ENCODE peak calls at places on chromosomes 1 and 21, in six cellular contexts. One of them, this sample, is unnamed.

GRCh38 chr1:170604889-170605288 is 59.0 kb upstream of the PRRX1 start:
- DNase-seq in upper lobe of right lung: no peak
- DNase-seq in naive thymus-derived CD4-positive, alpha-beta T cell: no peak
- DNase-seq in breast epithelium: no peak
- DNase-seq in cardiac muscle cell: no peak
- DNase-seq in IMR-90: no peak
- DNase-seq in this sample: no peak

GRCh38 chr1:229043111-229043510 is 227.8 kb upstream of the RAB4A start:
- DNase-seq in upper lobe of right lung: no peak
- DNase-seq in breast epithelium: no peak
- DNase-seq in naive thymus-derived CD4-positive, alpha-beta T cell: no peak
- DNase-seq in IMR-90: no peak
- DNase-seq in cardiac muscle cell: no peak
- DNase-seq in this sample: no peak

GRCh38 chr1:21520899-21521716 is 11.9 kb downstream of the ALPL start:
- DNase-seq in naive thymus-derived CD4-positive, alpha-beta T cell: no peak
- DNase-seq in cardiac muscle cell: no peak
- DNase-seq in upper lobe of right lung: no peak
- DNase-seq in IMR-90: peak
- DNase-seq in breast epithelium: no peak
- DNase-seq in this sample: peak

GRCh38 chr1:55474168-55474786 is 259.1 kb upstream of the USP24 start:
- DNase-seq in breast epithelium: no peak
- DNase-seq in upper lobe of right lung: no peak
- DNase-seq in naive thymus-derived CD4-positive, alpha-beta T cell: no peak
- DNase-seq in IMR-90: peak
- DNase-seq in cardiac muscle cell: peak
- DNase-seq in this sample: no peak

GRCh38 chr1:183255073-183255472 is 69.0 kb downstream of the LAMC2 start:
- DNase-seq in upper lobe of right lung: no peak
- DNase-seq in cardiac muscle cell: no peak
- DNase-seq in IMR-90: no peak
- DNase-seq in breast epithelium: no peak
- DNase-seq in naive thymus-derived CD4-positive, alpha-beta T cell: no peak
- DNase-seq in this sample: no peak

GRCh38 chr1:91779603-91780021 is 106.3 kb downstream of the TGFBR3 start:
- DNase-seq in cardiac muscle cell: no peak
- DNase-seq in upper lobe of right lung: no peak
- DNase-seq in IMR-90: no peak
- DNase-seq in naive thymus-derived CD4-positive, alpha-beta T cell: no peak
- DNase-seq in breast epithelium: no peak
- DNase-seq in this sample: no peak

GRCh38 chr21:28160378-28160777 is 832.3 kb downstream of the LTN1 start:
- DNase-seq in IMR-90: no peak
- DNase-seq in cardiac muscle cell: peak
- DNase-seq in naive thymus-derived CD4-positive, alpha-beta T cell: no peak
- DNase-seq in upper lobe of right lung: no peak
- DNase-seq in breast epithelium: no peak
- DNase-seq in this sample: no peak

GRCh38 chr21:45330851-45331261 is 43.2 kb upstream of the POFUT2 start:
- DNase-seq in naive thymus-derived CD4-positive, alpha-beta T cell: no peak
- DNase-seq in IMR-90: no peak
- DNase-seq in cardiac muscle cell: no peak
- DNase-seq in upper lobe of right lung: peak
- DNase-seq in breast epithelium: no peak
- DNase-seq in this sample: no peak

GRCh38 chr1:165053273-165053835 is 303.2 kb downstream of the LMX1A start:
- DNase-seq in upper lobe of right lung: no peak
- DNase-seq in IMR-90: no peak
- DNase-seq in cardiac muscle cell: no peak
- DNase-seq in naive thymus-derived CD4-positive, alpha-beta T cell: no peak
- DNase-seq in breast epithelium: no peak
- DNase-seq in this sample: no peak

GRCh38 chr1:201408176-201408814 is 9.2 kb upstream of the LAD1 start:
- DNase-seq in breast epithelium: peak
- DNase-seq in naive thymus-derived CD4-positive, alpha-beta T cell: peak
- DNase-seq in cardiac muscle cell: peak
- DNase-seq in IMR-90: peak
- DNase-seq in upper lobe of right lung: peak
- DNase-seq in this sample: peak

GRCh38 chr1:156155760-156156495 is 2.5 kb downstream of the SEMA4A start:
- DNase-seq in IMR-90: no peak
- DNase-seq in upper lobe of right lung: no peak
- DNase-seq in naive thymus-derived CD4-positive, alpha-beta T cell: no peak
- DNase-seq in cardiac muscle cell: no peak
- DNase-seq in breast epithelium: no peak
- DNase-seq in this sample: no peak

GRCh38 chr1:40270152-40270834 is 12.3 kb downstream of the ZMPSTE24 start:
- DNase-seq in naive thymus-derived CD4-positive, alpha-beta T cell: no peak
- DNase-seq in breast epithelium: no peak
- DNase-seq in upper lobe of right lung: no peak
- DNase-seq in cardiac muscle cell: peak
- DNase-seq in IMR-90: peak
- DNase-seq in this sample: no peak

GRCh38 chr1:201649776-201650607 is 111.1 kb downstream of the NAV1 start:
- DNase-seq in breast epithelium: peak
- DNase-seq in cardiac muscle cell: peak
- DNase-seq in naive thymus-derived CD4-positive, alpha-beta T cell: no peak
- DNase-seq in IMR-90: peak
- DNase-seq in upper lobe of right lung: peak
- DNase-seq in this sample: no peak

GRCh38 chr1:21379571-21379970 is 60.4 kb upstream of the NBPF3 start:
- DNase-seq in upper lobe of right lung: no peak
- DNase-seq in naive thymus-derived CD4-positive, alpha-beta T cell: no peak
- DNase-seq in breast epithelium: no peak
- DNase-seq in cardiac muscle cell: no peak
- DNase-seq in IMR-90: no peak
- DNase-seq in this sample: no peak

GRCh38 chr1:157992813-157993178 is 649 bp upstream of the KIRREL1 start:
- DNase-seq in upper lobe of right lung: no peak
- DNase-seq in cardiac muscle cell: no peak
- DNase-seq in naive thymus-derived CD4-positive, alpha-beta T cell: no peak
- DNase-seq in breast epithelium: no peak
- DNase-seq in IMR-90: no peak
- DNase-seq in this sample: no peak

GRCh38 chr21:34534522-34534921 is 22.5 kb upstream of the KCNE1 start:
- DNase-seq in upper lobe of right lung: no peak
- DNase-seq in breast epithelium: no peak
- DNase-seq in cardiac muscle cell: peak
- DNase-seq in naive thymus-derived CD4-positive, alpha-beta T cell: no peak
- DNase-seq in IMR-90: no peak
- DNase-seq in this sample: no peak

GRCh38 chr1:207084701-207085180 is 3.9 kb upstream of the C4BPB start:
- DNase-seq in IMR-90: peak
- DNase-seq in breast epithelium: no peak
- DNase-seq in cardiac muscle cell: peak
- DNase-seq in naive thymus-derived CD4-positive, alpha-beta T cell: peak
- DNase-seq in upper lobe of right lung: no peak
- DNase-seq in this sample: no peak

GRCh38 chr1:235532350-235532749 is 28.1 kb upstream of the B3GALNT2 start:
- DNase-seq in cardiac muscle cell: peak
- DNase-seq in naive thymus-derived CD4-positive, alpha-beta T cell: no peak
- DNase-seq in upper lobe of right lung: no peak
- DNase-seq in breast epithelium: no peak
- DNase-seq in IMR-90: peak
- DNase-seq in this sample: no peak

GRCh38 chr1:31734582-31735107 is 29.5 kb downstream of the ADGRB2 start:
- DNase-seq in IMR-90: peak
- DNase-seq in cardiac muscle cell: no peak
- DNase-seq in breast epithelium: no peak
- DNase-seq in naive thymus-derived CD4-positive, alpha-beta T cell: no peak
- DNase-seq in upper lobe of right lung: no peak
- DNase-seq in this sample: no peak

GRCh38 chr1:87683557-87683956 is 354.9 kb downstream of the LMO4 start:
- DNase-seq in cardiac muscle cell: no peak
- DNase-seq in upper lobe of right lung: no peak
- DNase-seq in breast epithelium: no peak
- DNase-seq in naive thymus-derived CD4-positive, alpha-beta T cell: no peak
- DNase-seq in IMR-90: no peak
- DNase-seq in this sample: no peak

GRCh38 chr1:115669002-115669673 is 27.4 kb downstream of the VANGL1 start:
- DNase-seq in upper lobe of right lung: no peak
- DNase-seq in breast epithelium: no peak
- DNase-seq in IMR-90: peak
- DNase-seq in cardiac muscle cell: peak
- DNase-seq in naive thymus-derived CD4-positive, alpha-beta T cell: no peak
- DNase-seq in this sample: no peak

GRCh38 chr21:17775431-17776126 is 43.6 kb downstream of the C21orf91 start:
- DNase-seq in upper lobe of right lung: no peak
- DNase-seq in breast epithelium: no peak
- DNase-seq in naive thymus-derived CD4-positive, alpha-beta T cell: peak
- DNase-seq in IMR-90: no peak
- DNase-seq in cardiac muscle cell: no peak
- DNase-seq in this sample: peak

GRCh38 chr1:87370519-87370918 is 41.8 kb downstream of the LMO4 start:
- DNase-seq in cardiac muscle cell: peak
- DNase-seq in naive thymus-derived CD4-positive, alpha-beta T cell: no peak
- DNase-seq in upper lobe of right lung: no peak
- DNase-seq in breast epithelium: no peak
- DNase-seq in IMR-90: no peak
- DNase-seq in this sample: no peak

GRCh38 chr1:66402194-66402593 is 131.8 kb upstream of the SGIP1 start:
- DNase-seq in IMR-90: no peak
- DNase-seq in naive thymus-derived CD4-positive, alpha-beta T cell: no peak
- DNase-seq in breast epithelium: no peak
- DNase-seq in cardiac muscle cell: peak
- DNase-seq in upper lobe of right lung: no peak
- DNase-seq in this sample: peak

GRCh38 chr1:43039228-43040055 is 80.8 kb upstream of the SLC2A1 start:
- DNase-seq in IMR-90: no peak
- DNase-seq in breast epithelium: no peak
- DNase-seq in naive thymus-derived CD4-positive, alpha-beta T cell: no peak
- DNase-seq in cardiac muscle cell: no peak
- DNase-seq in upper lobe of right lung: no peak
- DNase-seq in this sample: no peak

GRCh38 chr1:19476440-19477190 is 8.7 kb downstream of the CAPZB start:
- DNase-seq in cardiac muscle cell: peak
- DNase-seq in naive thymus-derived CD4-positive, alpha-beta T cell: no peak
- DNase-seq in upper lobe of right lung: no peak
- DNase-seq in breast epithelium: no peak
- DNase-seq in IMR-90: peak
- DNase-seq in this sample: peak

GRCh38 chr21:15775981-15776380 is 46.2 kb downstream of the USP25 start:
- DNase-seq in breast epithelium: no peak
- DNase-seq in naive thymus-derived CD4-positive, alpha-beta T cell: no peak
- DNase-seq in IMR-90: peak
- DNase-seq in cardiac muscle cell: peak
- DNase-seq in upper lobe of right lung: no peak
- DNase-seq in this sample: no peak

GRCh38 chr1:110069302-110070281 is 880 bp downstream of the ALX3 start:
- DNase-seq in IMR-90: no peak
- DNase-seq in breast epithelium: no peak
- DNase-seq in cardiac muscle cell: no peak
- DNase-seq in naive thymus-derived CD4-positive, alpha-beta T cell: peak
- DNase-seq in upper lobe of right lung: no peak
- DNase-seq in this sample: no peak

GRCh38 chr1:211326140-211326527 is 499 bp upstream of the TRAF5 start:
- DNase-seq in breast epithelium: no peak
- DNase-seq in IMR-90: no peak
- DNase-seq in upper lobe of right lung: no peak
- DNase-seq in cardiac muscle cell: no peak
- DNase-seq in naive thymus-derived CD4-positive, alpha-beta T cell: no peak
- DNase-seq in this sample: no peak
- H3K4me3 ChIP-seq in breast epithelium: peak
- H3K4me3 ChIP-seq in IMR-90: peak
- H3K4me3 ChIP-seq in upper lobe of right lung: peak
- H3K4me3 ChIP-seq in cardiac muscle cell: peak
- H3K4me3 ChIP-seq in naive thymus-derived CD4-positive, alpha-beta T cell: peak
- H3K4me3 ChIP-seq in this sample: peak

DNA sequence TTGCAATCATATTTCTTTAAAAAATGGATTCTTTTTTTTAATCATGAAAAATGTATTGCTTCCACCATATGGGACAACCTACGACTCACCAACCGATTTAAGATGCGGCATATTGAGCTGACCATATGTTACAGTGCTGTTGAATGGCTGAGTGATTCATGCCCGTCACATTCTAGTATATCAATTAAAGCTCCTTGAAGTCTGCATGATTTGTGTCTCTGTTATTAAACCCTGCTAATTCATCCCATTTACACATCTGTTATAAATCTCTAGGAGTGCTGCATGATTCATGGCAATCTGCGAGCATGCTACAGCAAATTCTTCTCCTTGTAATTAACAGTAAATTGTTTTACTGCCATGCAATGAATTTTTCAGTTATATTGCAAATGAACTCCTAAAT is 239.8 kb downstream of the USH2A start:
- DNase-seq in upper lobe of right lung: no peak
- DNase-seq in naive thymus-derived CD4-positive, alpha-beta T cell: no peak
- DNase-seq in cardiac muscle cell: no peak
- DNase-seq in breast epithelium: no peak
- DNase-seq in IMR-90: peak
- DNase-seq in this sample: no peak
- H3K4me3 ChIP-seq in upper lobe of right lung: no peak
- H3K4me3 ChIP-seq in naive thymus-derived CD4-positive, alpha-beta T cell: no peak
- H3K4me3 ChIP-seq in cardiac muscle cell: no peak
- H3K4me3 ChIP-seq in breast epithelium: no peak
- H3K4me3 ChIP-seq in IMR-90: no peak
- H3K4me3 ChIP-seq in this sample: no peak

GRCh38 chr1:160146107-160146506 is 5.3 kb upstream of the ATP1A4 start:
- DNase-seq in cardiac muscle cell: no peak
- DNase-seq in IMR-90: no peak
- DNase-seq in upper lobe of right lung: no peak
- DNase-seq in naive thymus-derived CD4-positive, alpha-beta T cell: no peak
- DNase-seq in breast epithelium: no peak
- DNase-seq in this sample: no peak
- H3K4me3 ChIP-seq in cardiac muscle cell: no peak
- H3K4me3 ChIP-seq in IMR-90: no peak
- H3K4me3 ChIP-seq in upper lobe of right lung: no peak
- H3K4me3 ChIP-seq in naive thymus-derived CD4-positive, alpha-beta T cell: no peak
- H3K4me3 ChIP-seq in breast epithelium: no peak
- H3K4me3 ChIP-seq in this sample: no peak

DNA sequence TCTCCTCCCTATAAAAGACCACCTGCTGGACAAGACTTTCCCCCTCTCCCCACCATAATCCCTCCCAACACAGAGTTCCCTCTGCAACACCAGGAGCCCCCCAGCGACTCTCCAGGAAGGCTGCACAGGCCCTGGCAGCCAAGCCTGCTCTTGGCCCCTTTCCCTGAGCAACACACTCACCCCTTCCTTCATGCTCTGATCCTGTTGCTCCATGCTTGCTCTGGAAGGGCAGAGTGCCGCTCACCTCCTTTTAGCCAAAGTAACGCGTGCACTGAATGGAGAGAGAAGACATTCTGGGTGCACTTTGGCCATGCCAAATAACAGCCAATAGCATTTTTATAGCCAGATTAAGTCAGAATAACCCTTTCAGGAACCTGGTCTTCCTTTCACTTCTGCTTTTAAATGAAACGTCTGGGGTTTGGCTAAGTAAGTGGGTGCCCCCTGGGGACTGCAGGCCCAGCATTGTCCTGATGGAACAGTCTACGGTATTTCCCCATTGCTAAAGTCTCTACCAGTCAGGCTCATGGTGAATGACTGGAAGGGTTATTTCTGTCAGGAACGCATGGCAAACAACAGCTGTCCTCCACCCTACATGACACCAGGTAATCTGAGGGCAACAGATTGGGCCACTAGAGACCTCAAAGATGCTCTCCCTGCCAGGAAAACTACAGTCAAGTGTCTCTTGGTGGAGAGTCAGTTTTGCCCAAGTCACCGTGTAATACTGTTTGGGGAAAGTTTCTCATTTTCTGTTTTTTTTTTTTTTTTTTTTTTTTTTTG is at the start of gene SLC2A5:
- DNase-seq in breast epithelium: no peak
- DNase-seq in cardiac muscle cell: peak
- DNase-seq in upper lobe of right lung: no peak
- DNase-seq in IMR-90: no peak
- DNase-seq in naive thymus-derived CD4-positive, alpha-beta T cell: no peak
- DNase-seq in this sample: peak
- H3K4me3 ChIP-seq in breast epithelium: peak
- H3K4me3 ChIP-seq in cardiac muscle cell: no peak
- H3K4me3 ChIP-seq in upper lobe of right lung: peak
- H3K4me3 ChIP-seq in IMR-90: no peak
- H3K4me3 ChIP-seq in naive thymus-derived CD4-positive, alpha-beta T cell: no peak
- H3K4me3 ChIP-seq in this sample: peak